ENCODE peak calls at places on chromosomes 16 and 17, in nine cellular contexts. One of them, this sample, is unnamed.

GRCh38 chr16:68086336-68086821 is 1.2 kb downstream of the NFATC3 start:
- DNase-seq in adipocyte: peak
- DNase-seq in A549: peak
- DNase-seq in GM12865: no peak
- DNase-seq in fibroblast of lung: peak
- DNase-seq in cardiac muscle cell: peak
- DNase-seq in AG04449: no peak
- DNase-seq in colonic mucosa: no peak
- DNase-seq in left lung: no peak
- DNase-seq in this sample: peak

GRCh38 chr17:20852541-20853370 is 190.1 kb downstream of the USP22 start:
- DNase-seq in adipocyte: peak
- DNase-seq in A549: no peak
- DNase-seq in GM12865: peak
- DNase-seq in fibroblast of lung: peak
- DNase-seq in cardiac muscle cell: peak
- DNase-seq in AG04449: no peak
- DNase-seq in colonic mucosa: no peak
- DNase-seq in left lung: no peak
- DNase-seq in this sample: peak

GRCh38 chr16:87561200-87562105 is 40.9 kb upstream of the JPH3 start:
- DNase-seq in adipocyte: no peak
- DNase-seq in A549: no peak
- DNase-seq in GM12865: no peak
- DNase-seq in fibroblast of lung: no peak
- DNase-seq in cardiac muscle cell: no peak
- DNase-seq in AG04449: no peak
- DNase-seq in colonic mucosa: no peak
- DNase-seq in left lung: no peak
- DNase-seq in this sample: no peak

GRCh38 chr17:15414502-15415348 is 52.7 kb downstream of the CDRT4 start:
- DNase-seq in adipocyte: no peak
- DNase-seq in A549: no peak
- DNase-seq in GM12865: no peak
- DNase-seq in fibroblast of lung: no peak
- DNase-seq in cardiac muscle cell: peak
- DNase-seq in AG04449: no peak
- DNase-seq in colonic mucosa: no peak
- DNase-seq in left lung: peak
- DNase-seq in this sample: no peak

GRCh38 chr16:56337858-56338325 is 87.5 kb downstream of the AMFR start:
- DNase-seq in adipocyte: no peak
- DNase-seq in A549: no peak
- DNase-seq in GM12865: no peak
- DNase-seq in fibroblast of lung: no peak
- DNase-seq in cardiac muscle cell: no peak
- DNase-seq in AG04449: no peak
- DNase-seq in colonic mucosa: no peak
- DNase-seq in left lung: no peak
- DNase-seq in this sample: no peak

GRCh38 chr17:2853722-2854580 is 57.7 kb downstream of the RAP1GAP2 start:
- DNase-seq in adipocyte: peak
- DNase-seq in A549: peak
- DNase-seq in GM12865: no peak
- DNase-seq in fibroblast of lung: peak
- DNase-seq in cardiac muscle cell: peak
- DNase-seq in AG04449: no peak
- DNase-seq in colonic mucosa: peak
- DNase-seq in left lung: no peak
- DNase-seq in this sample: no peak

GRCh38 chr16:75319513-75320401 is 68.3 kb upstream of the BCAR1 start:
- DNase-seq in adipocyte: peak
- DNase-seq in A549: no peak
- DNase-seq in GM12865: peak
- DNase-seq in fibroblast of lung: peak
- DNase-seq in cardiac muscle cell: no peak
- DNase-seq in AG04449: peak
- DNase-seq in colonic mucosa: no peak
- DNase-seq in left lung: no peak
- DNase-seq in this sample: peak

GRCh38 chr17:30323262-30323894 is 10.5 kb downstream of the TMIGD1 start:
- DNase-seq in adipocyte: no peak
- DNase-seq in A549: no peak
- DNase-seq in GM12865: peak
- DNase-seq in fibroblast of lung: no peak
- DNase-seq in cardiac muscle cell: no peak
- DNase-seq in AG04449: no peak
- DNase-seq in colonic mucosa: no peak
- DNase-seq in left lung: no peak
- DNase-seq in this sample: no peak

GRCh38 chr16:83706394-83706793 is 101.4 kb upstream of the HSBP1 start:
- DNase-seq in adipocyte: peak
- DNase-seq in A549: no peak
- DNase-seq in GM12865: no peak
- DNase-seq in fibroblast of lung: peak
- DNase-seq in cardiac muscle cell: no peak
- DNase-seq in AG04449: peak
- DNase-seq in colonic mucosa: no peak
- DNase-seq in left lung: no peak
- DNase-seq in this sample: peak

GRCh38 chr17:47697948-47698711 is 4.2 kb downstream of the TBKBP1 start:
- DNase-seq in adipocyte: no peak
- DNase-seq in A549: no peak
- DNase-seq in GM12865: no peak
- DNase-seq in fibroblast of lung: no peak
- DNase-seq in cardiac muscle cell: no peak
- DNase-seq in AG04449: no peak
- DNase-seq in colonic mucosa: no peak
- DNase-seq in left lung: peak
- DNase-seq in this sample: no peak

GRCh38 chr17:43905985-43906852 is 1.1 kb downstream of the MPP2 start:
- DNase-seq in adipocyte: peak
- DNase-seq in A549: peak
- DNase-seq in GM12865: no peak
- DNase-seq in fibroblast of lung: peak
- DNase-seq in cardiac muscle cell: peak
- DNase-seq in AG04449: no peak
- DNase-seq in colonic mucosa: peak
- DNase-seq in left lung: peak
- DNase-seq in this sample: peak
- H3K4me3 ChIP-seq in adipocyte: peak
- H3K4me3 ChIP-seq in A549: peak
- H3K4me3 ChIP-seq in GM12865: no peak
- H3K4me3 ChIP-seq in fibroblast of lung: peak
- H3K4me3 ChIP-seq in cardiac muscle cell: peak
- H3K4me3 ChIP-seq in AG04449: peak
- H3K4me3 ChIP-seq in colonic mucosa: peak
- H3K4me3 ChIP-seq in left lung: peak
- H3K4me3 ChIP-seq in this sample: peak

DNA sequence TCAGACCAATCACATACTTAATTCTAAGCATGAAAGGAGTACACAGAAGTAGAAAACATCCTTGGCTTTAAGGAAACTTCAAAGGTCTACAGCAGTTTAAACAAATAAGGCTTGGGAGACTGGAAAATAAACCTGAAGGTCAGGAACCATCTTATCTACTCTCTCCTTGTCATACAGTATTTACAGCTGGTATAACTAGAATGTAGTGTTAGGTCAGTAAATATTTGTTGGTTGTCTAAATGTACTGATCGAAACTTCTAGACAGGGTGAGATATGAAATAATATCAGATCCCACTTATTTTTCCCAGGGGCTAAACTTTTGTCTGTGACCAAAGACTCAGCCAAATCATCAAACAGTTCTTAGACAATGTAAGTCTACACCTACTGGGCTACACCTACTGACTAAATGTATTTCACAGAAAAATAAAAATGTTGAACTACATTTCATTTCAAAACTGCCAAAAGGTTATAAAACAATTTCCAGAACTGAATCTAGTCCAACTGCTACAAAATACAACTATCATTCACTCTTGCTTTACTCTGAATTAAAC is 27.1 kb upstream of the TMEM97 start:
- DNase-seq in adipocyte: no peak
- DNase-seq in A549: no peak
- DNase-seq in GM12865: no peak
- DNase-seq in fibroblast of lung: no peak
- DNase-seq in cardiac muscle cell: no peak
- DNase-seq in AG04449: no peak
- DNase-seq in colonic mucosa: no peak
- DNase-seq in left lung: no peak
- DNase-seq in this sample: no peak
- H3K4me3 ChIP-seq in adipocyte: no peak
- H3K4me3 ChIP-seq in A549: no peak
- H3K4me3 ChIP-seq in GM12865: no peak
- H3K4me3 ChIP-seq in fibroblast of lung: no peak
- H3K4me3 ChIP-seq in cardiac muscle cell: no peak
- H3K4me3 ChIP-seq in AG04449: no peak
- H3K4me3 ChIP-seq in colonic mucosa: no peak
- H3K4me3 ChIP-seq in left lung: no peak
- H3K4me3 ChIP-seq in this sample: no peak

GRCh38 chr16:50195276-50195675 is 42.2 kb downstream of the TENT4B start:
- DNase-seq in adipocyte: peak
- DNase-seq in A549: no peak
- DNase-seq in GM12865: no peak
- DNase-seq in fibroblast of lung: peak
- DNase-seq in cardiac muscle cell: no peak
- DNase-seq in AG04449: no peak
- DNase-seq in colonic mucosa: no peak
- DNase-seq in left lung: no peak
- DNase-seq in this sample: peak

GRCh38 chr16:50196736-50197135 is 43.6 kb downstream of the TENT4B start:
- DNase-seq in adipocyte: no peak
- DNase-seq in A549: no peak
- DNase-seq in GM12865: peak
- DNase-seq in fibroblast of lung: peak
- DNase-seq in cardiac muscle cell: no peak
- DNase-seq in AG04449: no peak
- DNase-seq in colonic mucosa: no peak
- DNase-seq in left lung: no peak
- DNase-seq in this sample: no peak

GRCh38 chr16:50197582-50197981 is 44.5 kb downstream of the TENT4B start:
- DNase-seq in adipocyte: no peak
- DNase-seq in A549: no peak
- DNase-seq in GM12865: peak
- DNase-seq in fibroblast of lung: no peak
- DNase-seq in cardiac muscle cell: no peak
- DNase-seq in AG04449: no peak
- DNase-seq in colonic mucosa: no peak
- DNase-seq in left lung: no peak
- DNase-seq in this sample: no peak

GRCh38 chr16:50193594-50193993 is 40.5 kb downstream of the TENT4B start:
- DNase-seq in adipocyte: no peak
- DNase-seq in A549: no peak
- DNase-seq in GM12865: no peak
- DNase-seq in fibroblast of lung: peak
- DNase-seq in cardiac muscle cell: no peak
- DNase-seq in AG04449: no peak
- DNase-seq in colonic mucosa: no peak
- DNase-seq in left lung: no peak
- DNase-seq in this sample: no peak

GRCh38 chr16:50195756-50196155 is 42.6 kb downstream of the TENT4B start:
- DNase-seq in adipocyte: no peak
- DNase-seq in A549: no peak
- DNase-seq in GM12865: no peak
- DNase-seq in fibroblast of lung: peak
- DNase-seq in cardiac muscle cell: no peak
- DNase-seq in AG04449: no peak
- DNase-seq in colonic mucosa: no peak
- DNase-seq in left lung: no peak
- DNase-seq in this sample: no peak
- H3K4me3 ChIP-seq in adipocyte: peak
- H3K4me3 ChIP-seq in A549: no peak
- H3K4me3 ChIP-seq in GM12865: no peak
- H3K4me3 ChIP-seq in fibroblast of lung: no peak
- H3K4me3 ChIP-seq in cardiac muscle cell: no peak
- H3K4me3 ChIP-seq in AG04449: no peak
- H3K4me3 ChIP-seq in colonic mucosa: no peak
- H3K4me3 ChIP-seq in left lung: no peak
- H3K4me3 ChIP-seq in this sample: no peak

GRCh38 chr16:50842013-50842505 is 100.2 kb downstream of the CYLD start:
- DNase-seq in adipocyte: no peak
- DNase-seq in A549: no peak
- DNase-seq in GM12865: no peak
- DNase-seq in fibroblast of lung: no peak
- DNase-seq in cardiac muscle cell: no peak
- DNase-seq in AG04449: no peak
- DNase-seq in colonic mucosa: no peak
- DNase-seq in left lung: no peak
- DNase-seq in this sample: no peak

GRCh38 chr16:50842589-50842988 is 100.7 kb downstream of the CYLD start:
- DNase-seq in adipocyte: no peak
- DNase-seq in A549: no peak
- DNase-seq in GM12865: no peak
- DNase-seq in fibroblast of lung: peak
- DNase-seq in cardiac muscle cell: no peak
- DNase-seq in AG04449: no peak
- DNase-seq in colonic mucosa: no peak
- DNase-seq in left lung: no peak
- DNase-seq in this sample: no peak

GRCh38 chr16:50839920-50840729 is 98.2 kb downstream of the CYLD start:
- DNase-seq in adipocyte: no peak
- DNase-seq in A549: no peak
- DNase-seq in GM12865: no peak
- DNase-seq in fibroblast of lung: no peak
- DNase-seq in cardiac muscle cell: no peak
- DNase-seq in AG04449: no peak
- DNase-seq in colonic mucosa: no peak
- DNase-seq in left lung: no peak
- DNase-seq in this sample: no peak

GRCh38 chr16:50839356-50839755 is 97.5 kb downstream of the CYLD start:
- DNase-seq in adipocyte: no peak
- DNase-seq in A549: no peak
- DNase-seq in GM12865: no peak
- DNase-seq in fibroblast of lung: no peak
- DNase-seq in cardiac muscle cell: no peak
- DNase-seq in AG04449: no peak
- DNase-seq in colonic mucosa: no peak
- DNase-seq in left lung: no peak
- DNase-seq in this sample: no peak

DNA sequence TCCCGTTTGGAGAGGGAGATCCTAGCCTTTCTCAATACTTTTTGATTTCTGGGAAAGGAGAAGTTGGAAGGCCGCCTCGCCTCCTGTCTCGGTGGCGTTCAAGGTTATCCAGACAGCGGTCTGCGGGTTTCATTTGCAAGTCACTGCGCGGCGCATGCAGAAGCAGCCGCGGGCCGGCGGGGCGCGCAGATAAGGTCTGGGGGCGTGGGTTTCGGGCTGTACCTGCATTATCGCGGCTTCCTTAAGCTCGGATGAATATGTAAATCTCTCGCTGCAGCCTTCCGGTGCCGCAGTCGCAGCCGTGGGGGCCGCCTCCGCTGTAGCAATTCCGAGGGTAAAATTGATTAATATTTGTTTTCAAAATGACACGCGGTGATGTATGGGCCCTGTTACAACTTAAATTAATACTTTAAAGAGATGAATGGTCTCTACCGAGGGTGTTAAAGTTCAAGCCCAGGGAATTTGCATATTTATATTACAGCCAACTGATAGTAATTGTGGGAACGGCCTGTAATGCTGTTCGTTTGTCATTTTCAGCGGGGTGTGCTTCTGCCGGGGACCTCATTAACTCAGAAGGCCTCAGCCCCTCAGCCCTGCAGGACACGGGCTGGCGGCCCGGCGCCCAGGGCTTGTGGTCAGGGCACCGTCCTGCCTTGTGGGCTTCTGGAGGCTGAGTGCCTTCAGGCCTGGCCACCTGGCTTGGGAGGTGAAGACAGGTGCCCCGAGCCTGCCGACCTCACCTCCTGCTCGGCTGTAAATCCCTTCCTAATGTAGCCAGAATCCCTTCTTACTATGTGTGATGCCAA is 99.4 kb downstream of the CYLD start:
- DNase-seq in adipocyte: peak
- DNase-seq in A549: no peak
- DNase-seq in GM12865: peak
- DNase-seq in fibroblast of lung: peak
- DNase-seq in cardiac muscle cell: peak
- DNase-seq in AG04449: no peak
- DNase-seq in colonic mucosa: no peak
- DNase-seq in left lung: no peak
- DNase-seq in this sample: peak
- H3K4me3 ChIP-seq in adipocyte: peak
- H3K4me3 ChIP-seq in A549: no peak
- H3K4me3 ChIP-seq in GM12865: no peak
- H3K4me3 ChIP-seq in fibroblast of lung: peak
- H3K4me3 ChIP-seq in cardiac muscle cell: peak
- H3K4me3 ChIP-seq in AG04449: no peak
- H3K4me3 ChIP-seq in colonic mucosa: peak
- H3K4me3 ChIP-seq in left lung: no peak
- H3K4me3 ChIP-seq in this sample: peak

This sample was measured in fibroblast of the aortic adventitia.